ENCODE peak calls at places on chromosomes 2 and 18, in ten cellular contexts. Q, X, Y, D, L, S, U, E, T and J are unnamed samples.

GRCh38 chr2:241901018-241901380 is 31.5 kb downstream of the RTP5 start:
- DNase-seq in D (no peak), Y (no peak), X (no peak), E (no peak), T (no peak), S (peak; percentile 41), U (no peak), Q (peak; percentile 7), L (no peak), J (no peak)

GRCh38 chr2:109466674-109467575 is 146.8 kb downstream of the SEPTIN10 start:
- DNase-seq in U (no peak), Y (no peak), X (no peak), L (no peak), D (peak; percentile 61), S (peak; percentile 6), Q (no peak), E (no peak), T (no peak), J (peak; percentile 81)

GRCh38 chr2:18763338-18763737 is 174.0 kb upstream of the NT5C1B start:
- DNase-seq in S (no peak), Y (no peak), L (no peak), T (no peak), Q (no peak), X (no peak), U (no peak), D (peak; percentile 72), E (no peak), J (no peak)

GRCh38 chr2:68565858-68566257 is 77.5 kb upstream of the PROKR1 start:
- DNase-seq in Y (no peak), D (peak; percentile 79), X (no peak), E (no peak), L (no peak), U (no peak), T (no peak), S (no peak), Q (no peak), J (peak; percentile 34)

GRCh38 chr18:9823805-9824473 is 61.8 kb upstream of the TXNDC2 start:
- DNase-seq in E (no peak), L (no peak), U (no peak), Q (no peak), T (no peak), X (no peak), S (no peak), Y (no peak), D (peak; percentile 87), J (peak; percentile 78)

GRCh38 chr2:67828066-67828465 is 234.7 kb downstream of the C1D start:
- DNase-seq in L (no peak), X (no peak), D (no peak), E (no peak), U (no peak), S (no peak), T (no peak), Y (no peak), Q (no peak), J (no peak)

GRCh38 chr18:74508821-74509225 is 12.7 kb downstream of the CNDP2 start:
- DNase-seq in Q (no peak), L (no peak), X (no peak), Y (peak; percentile 31), D (no peak), E (no peak), S (no peak), U (no peak), T (no peak), J (no peak)

GRCh38 chr2:1321297-1321696 is 92.0 kb upstream of the TPO start:
- DNase-seq in U (no peak), E (no peak), X (no peak), T (no peak), L (no peak), S (no peak), D (no peak), Y (no peak), Q (no peak), J (no peak)

GRCh38 chr2:263774-264492 is at the start of gene SH3YL1:
- DNase-seq in E (no peak), U (no peak), Q (peak; percentile 48), D (peak; percentile 40), T (peak; percentile 61), L (no peak), S (peak; percentile 87), X (peak; percentile 4), Y (peak; percentile 78), J (peak; percentile 56)

GRCh38 chr2:99818842-99819241 is 323.5 kb downstream of the AFF3 start:
- DNase-seq in D (peak; percentile 44), T (no peak), Y (no peak), L (no peak), Q (no peak), X (no peak), S (no peak), U (no peak), E (no peak), J (peak; percentile 19)

GRCh38 chr2:149601141-149601796 is 13.7 kb upstream of the MMADHC start:
- DNase-seq in L (no peak), D (peak; percentile 79), X (no peak), T (no peak), U (no peak), E (no peak), S (no peak), Q (no peak), Y (no peak), J (peak; percentile 44)

GRCh38 chr18:35513181-35513932 is 15.6 kb upstream of the INO80C start:
- DNase-seq in D (peak; percentile 79), E (no peak), S (no peak), Q (no peak), L (no peak), T (no peak), Y (peak; percentile 58), X (no peak), U (peak; percentile 32), J (peak; percentile 95)

GRCh38 chr2:232523682-232524597 is 2.0 kb upstream of the CHRND start:
- DNase-seq in T (no peak), D (peak; percentile 34), X (no peak), Y (no peak), Q (no peak), U (no peak), E (no peak), S (no peak), L (peak; percentile 45), J (peak; percentile 49)